ENCODE peak calls at places on chromosomes 11 and 22, in six cellular contexts. W, J, T, A, M and Y are unnamed samples.

GRCh38 chr11:112392860-112393259 is 132.2 kb upstream of the PLET1 start:
- DNase-seq in J (no peak), M (no peak), W (no peak), A (no peak), T (no peak), Y (no peak)

GRCh38 chr11:63907808-63908530 is 9.0 kb downstream of the RCOR2 start:
- DNase-seq in A (no peak), J (no peak), M (no peak), W (no peak), T (no peak), Y (no peak)

GRCh38 chr11:115159122-115159665 is 345.0 kb downstream of the CADM1 start:
- DNase-seq in T (no peak), J (no peak), A (no peak), M (no peak), W (no peak), Y (no peak)

GRCh38 chr11:60900673-60901404 is 5.5 kb downstream of the PRPF19 start:
- DNase-seq in J (no peak), W (no peak), M (no peak), T (peak), A (no peak), Y (no peak)

GRCh38 chr22:20751185-20751851 is 22.6 kb upstream of the SERPIND1 start:
- DNase-seq in W (no peak), J (no peak), M (no peak), T (no peak), A (no peak), Y (no peak)

GRCh38 chr11:836700-837099 is 3.9 kb downstream of the CD151 start:
- DNase-seq in A (no peak), T (no peak), W (no peak), M (no peak), J (no peak), Y (no peak)

GRCh38 chr22:46121523-46122287 is 28.6 kb upstream of the PPARA start:
- DNase-seq in T (no peak), M (no peak), A (no peak), J (no peak), W (no peak), Y (no peak)

GRCh38 chr11:72951193-72951592 is 137.0 kb downstream of the ATG16L2 start:
- DNase-seq in A (no peak), T (no peak), W (no peak), J (no peak), M (no peak), Y (no peak)

GRCh38 chr11:130475426-130476053 is 27.1 kb downstream of the ADAMTS15 start:
- DNase-seq in A (no peak), W (no peak), J (no peak), M (no peak), T (no peak), Y (no peak)

GRCh38 chr22:45740236-45740635 is 68.6 kb downstream of the ATXN10 start:
- DNase-seq in M (no peak), W (no peak), J (no peak), A (no peak), T (no peak), Y (no peak)

GRCh38 chr22:35900483-35901168 is 128.0 kb downstream of the RBFOX2 start:
- DNase-seq in A (peak), T (no peak), W (no peak), J (no peak), M (peak), Y (peak)

GRCh38 chr11:18757742-18758294 is 31.8 kb upstream of the IGSF22 start:
- DNase-seq in W (no peak), A (no peak), T (no peak), M (no peak), J (no peak), Y (no peak)

GRCh38 chr11:72084960-72085359 is 4.3 kb downstream of the LRRC51 start:
- DNase-seq in M (no peak), T (no peak), W (no peak), J (no peak), A (peak), Y (peak)

GRCh38 chr11:110147965-110148709 is 54.9 kb downstream of the ZC3H12C start:
- DNase-seq in T (no peak), A (no peak), M (peak), J (no peak), W (no peak), Y (no peak)

GRCh38 chr22:44364750-44365118 is 52.0 kb upstream of the SHISAL1 start:
- DNase-seq in J (no peak), W (peak), M (no peak), A (no peak), T (no peak), Y (no peak)

GRCh38 chr22:19109198-19110063 is 12.8 kb downstream of the DGCR2 start:
- DNase-seq in W (no peak), T (peak), A (peak), M (no peak), J (no peak), Y (no peak)

GRCh38 chr11:101870510-101870909 is 44.3 kb upstream of the CEP126 start:
- DNase-seq in W (no peak), A (no peak), J (no peak), M (peak), T (no peak), Y (no peak)

GRCh38 chr11:94882931-94883330 is 90.4 kb downstream of the CWC15 start:
- DNase-seq in A (no peak), J (no peak), W (no peak), M (no peak), T (no peak), Y (no peak)

GRCh38 chr11:76782526-76783293 is 446 bp upstream of the TSKU start:
- DNase-seq in A (peak), J (peak), M (peak), W (peak), T (peak), Y (peak)

GRCh38 chr22:28442264-28442950 is 237.2 kb downstream of the TTC28 start:
- DNase-seq in T (peak), W (peak), M (peak), J (no peak), A (peak), Y (peak)

GRCh38 chr11:9842923-9843322 is 179.0 kb downstream of the SWAP70 start:
- DNase-seq in W (no peak), A (no peak), M (no peak), T (no peak), J (no peak), Y (no peak)

GRCh38 chr11:113994077-113994954 is 19.4 kb downstream of the HTR3A start:
- DNase-seq in J (no peak), T (peak), W (no peak), M (no peak), A (peak), Y (peak)